ENCODE peak calls at places on chromosomes 6 and 20, in ten cellular contexts. J is stomach; P is AG08396; H is SW 1271; C is GDM1; I is activated gamma-delta T cell treated with anti-CD3 and anti-CD28 coated beads, Interleukin-2, amount 50 U/mL, for 16 hours; S is GOT3; G is GM03348; A is activated CD8-positive, alpha-beta memory T cell treated with anti-CD3 and anti-CD28 coated beads, Interleukin-2, amount 10 ng/mL, durations not matched to agents 7 days and 5 days; Y is GF-D8. B is an unnamed sample.

GRCh38 chr20:58670097-58670496 is 19.0 kb downstream of the STX16 start:
- DNase-seq in J (no peak), P (peak; percentile 41), H (no peak), C (no peak), I (no peak), S (no peak), G (peak; percentile 58), A (no peak), Y (no peak), B (no peak)

GRCh38 chr20:40643891-40644290 is 45.1 kb downstream of the MAFB start:
- DNase-seq in J (no peak), P (no peak), H (no peak), C (no peak), I (no peak), S (no peak), G (no peak), A (no peak), Y (no peak), B (no peak)

GRCh38 chr6:163761491-163761890 is 347.0 kb downstream of the QKI start:
- DNase-seq in J (no peak), P (no peak), H (no peak), C (no peak), I (no peak), S (no peak), G (no peak), A (no peak), Y (no peak), B (no peak)

GRCh38 chr6:72739368-72739779 is 117.5 kb downstream of the KCNQ5 start:
- DNase-seq in J (no peak), P (no peak), H (no peak), C (no peak), I (no peak), S (no peak), G (no peak), A (no peak), Y (peak; percentile 11), B (no peak)

GRCh38 chr6:35230950-35231349 is 17.2 kb downstream of the SCUBE3 start:
- DNase-seq in J (peak; percentile 30), P (no peak), H (no peak), C (no peak), I (no peak), S (no peak), G (no peak), A (no peak), Y (no peak), B (peak; percentile 29)

GRCh38 chr20:34516874-34517542 is 786 bp downstream of the DYNLRB1 start:
- DNase-seq in J (no peak), P (peak; percentile 20), H (peak; percentile 90), C (no peak), I (peak; percentile 6), S (no peak), G (peak; percentile 39), A (peak; percentile 61), Y (no peak), B (peak; percentile 50)

GRCh38 chr6:3296537-3297453 is 38.0 kb downstream of the PSMG4 start:
- DNase-seq in J (no peak), P (no peak), H (no peak), C (no peak), I (no peak), S (no peak), G (no peak), A (no peak), Y (no peak), B (no peak)

GRCh38 chr6:2990179-2990931 is 9.3 kb upstream of the NQO2 start:
- DNase-seq in J (no peak), P (no peak), H (peak; percentile 71), C (no peak), I (no peak), S (no peak), G (no peak), A (peak; percentile 52), Y (no peak), B (peak; percentile 55)

GRCh38 chr6:167504412-167504961 is 179.6 kb downstream of the TTLL2 start:
- DNase-seq in J (no peak), P (no peak), H (no peak), C (no peak), I (no peak), S (no peak), G (no peak), A (no peak), Y (no peak), B (no peak)

GRCh38 chr6:41652876-41653641 is 14.8 kb downstream of the MDFI start:
- DNase-seq in J (peak; percentile 52), P (no peak), H (no peak), C (no peak), I (no peak), S (no peak), G (no peak), A (no peak), Y (no peak), B (no peak)

B was measured in colonic mucosa.